ENCODE peak calls at places on chromosomes 7 and 10, in seven cellular contexts. One of them, this sample, is unnamed.

GRCh38 chr10:103715430-103715829 is 139.9 kb downstream of the SH3PXD2A start:
- DNase-seq in activated CD4-positive, alpha-beta memory T cell treated with anti-CD3 and anti-CD28 coated beads, Interleukin-2, amount 10 ng/mL, durations not matched to agents 7 days and 5 days: no peak
- DNase-seq in left ventricle myocardium inferior: no peak
- DNase-seq in AG10803: peak; percentile 92
- DNase-seq in fibroblast of lung: peak; percentile 94
- DNase-seq in CD4-positive, alpha-beta T cell: no peak
- DNase-seq in NCI-H1417: no peak
- DNase-seq in this sample: no peak

GRCh38 chr7:106216517-106217088 is 68.2 kb downstream of the NAMPT start:
- DNase-seq in activated CD4-positive, alpha-beta memory T cell treated with anti-CD3 and anti-CD28 coated beads, Interleukin-2, amount 10 ng/mL, durations not matched to agents 7 days and 5 days: no peak
- DNase-seq in left ventricle myocardium inferior: no peak
- DNase-seq in NCI-H1417: no peak
- DNase-seq in AG10803: peak; percentile 85
- DNase-seq in fibroblast of lung: peak; percentile 95
- DNase-seq in CD4-positive, alpha-beta T cell: no peak
- DNase-seq in this sample: peak; percentile 52

GRCh38 chr10:44470779-44471178 is 85.9 kb upstream of the CXCL12 start:
- DNase-seq in activated CD4-positive, alpha-beta memory T cell treated with anti-CD3 and anti-CD28 coated beads, Interleukin-2, amount 10 ng/mL, durations not matched to agents 7 days and 5 days: no peak
- DNase-seq in NCI-H1417: no peak
- DNase-seq in AG10803: no peak
- DNase-seq in CD4-positive, alpha-beta T cell: no peak
- DNase-seq in left ventricle myocardium inferior: no peak
- DNase-seq in fibroblast of lung: no peak
- DNase-seq in this sample: no peak

GRCh38 chr10:21494221-21495001 is 31.1 kb downstream of the SKIDA1 start:
- DNase-seq in left ventricle myocardium inferior: peak; percentile 50
- DNase-seq in CD4-positive, alpha-beta T cell: no peak
- DNase-seq in fibroblast of lung: peak; percentile 39
- DNase-seq in AG10803: peak; percentile 28
- DNase-seq in activated CD4-positive, alpha-beta memory T cell treated with anti-CD3 and anti-CD28 coated beads, Interleukin-2, amount 10 ng/mL, durations not matched to agents 7 days and 5 days: no peak
- DNase-seq in NCI-H1417: no peak
- DNase-seq in this sample: no peak

GRCh38 chr10:104256335-104257080 is 1.8 kb downstream of the GSTO1 start:
- DNase-seq in AG10803: no peak
- DNase-seq in NCI-H1417: peak; percentile 3
- DNase-seq in CD4-positive, alpha-beta T cell: no peak
- DNase-seq in activated CD4-positive, alpha-beta memory T cell treated with anti-CD3 and anti-CD28 coated beads, Interleukin-2, amount 10 ng/mL, durations not matched to agents 7 days and 5 days: no peak
- DNase-seq in left ventricle myocardium inferior: no peak
- DNase-seq in fibroblast of lung: peak; percentile 8
- DNase-seq in this sample: no peak

GRCh38 chr10:73641272-73642060 is at the start of gene MYOZ1:
- DNase-seq in CD4-positive, alpha-beta T cell: no peak
- DNase-seq in AG10803: peak; percentile 29
- DNase-seq in left ventricle myocardium inferior: no peak
- DNase-seq in fibroblast of lung: peak; percentile 10
- DNase-seq in activated CD4-positive, alpha-beta memory T cell treated with anti-CD3 and anti-CD28 coated beads, Interleukin-2, amount 10 ng/mL, durations not matched to agents 7 days and 5 days: no peak
- DNase-seq in NCI-H1417: no peak
- DNase-seq in this sample: no peak

GRCh38 chr10:71138126-71138860 is 74.1 kb upstream of the UNC5B start:
- DNase-seq in left ventricle myocardium inferior: peak; percentile 23
- DNase-seq in CD4-positive, alpha-beta T cell: no peak
- DNase-seq in AG10803: no peak
- DNase-seq in fibroblast of lung: peak; percentile 13
- DNase-seq in NCI-H1417: no peak
- DNase-seq in activated CD4-positive, alpha-beta memory T cell treated with anti-CD3 and anti-CD28 coated beads, Interleukin-2, amount 10 ng/mL, durations not matched to agents 7 days and 5 days: no peak
- DNase-seq in this sample: no peak

GRCh38 chr7:98418271-98418635 is 17.4 kb upstream of the BAIAP2L1 start:
- DNase-seq in AG10803: peak; percentile 42
- DNase-seq in activated CD4-positive, alpha-beta memory T cell treated with anti-CD3 and anti-CD28 coated beads, Interleukin-2, amount 10 ng/mL, durations not matched to agents 7 days and 5 days: no peak
- DNase-seq in left ventricle myocardium inferior: no peak
- DNase-seq in CD4-positive, alpha-beta T cell: no peak
- DNase-seq in NCI-H1417: no peak
- DNase-seq in fibroblast of lung: peak; percentile 86
- DNase-seq in this sample: no peak

GRCh38 chr7:101677421-101678137 is 48.5 kb upstream of the MYL10 start:
- DNase-seq in CD4-positive, alpha-beta T cell: no peak
- DNase-seq in activated CD4-positive, alpha-beta memory T cell treated with anti-CD3 and anti-CD28 coated beads, Interleukin-2, amount 10 ng/mL, durations not matched to agents 7 days and 5 days: no peak
- DNase-seq in AG10803: peak; percentile 34
- DNase-seq in NCI-H1417: peak; percentile 19
- DNase-seq in fibroblast of lung: peak; percentile 52
- DNase-seq in left ventricle myocardium inferior: no peak
- DNase-seq in this sample: no peak

GRCh38 chr10:986137-986825 is 2.0 kb upstream of the GTPBP4 start:
- DNase-seq in CD4-positive, alpha-beta T cell: no peak
- DNase-seq in fibroblast of lung: peak; percentile 92
- DNase-seq in NCI-H1417: no peak
- DNase-seq in left ventricle myocardium inferior: no peak
- DNase-seq in activated CD4-positive, alpha-beta memory T cell treated with anti-CD3 and anti-CD28 coated beads, Interleukin-2, amount 10 ng/mL, durations not matched to agents 7 days and 5 days: no peak
- DNase-seq in AG10803: peak; percentile 46
- DNase-seq in this sample: peak; percentile 41

GRCh38 chr7:132368246-132368900 is 207.9 kb downstream of the PLXNA4 start:
- DNase-seq in fibroblast of lung: no peak
- DNase-seq in AG10803: no peak
- DNase-seq in CD4-positive, alpha-beta T cell: no peak
- DNase-seq in NCI-H1417: peak; percentile 75
- DNase-seq in left ventricle myocardium inferior: no peak
- DNase-seq in activated CD4-positive, alpha-beta memory T cell treated with anti-CD3 and anti-CD28 coated beads, Interleukin-2, amount 10 ng/mL, durations not matched to agents 7 days and 5 days: no peak
- DNase-seq in this sample: no peak

GRCh38 chr10:13712799-13713581 is 126.2 kb downstream of the PRPF18 start:
- DNase-seq in NCI-H1417: peak; percentile 18
- DNase-seq in AG10803: peak; percentile 98
- DNase-seq in CD4-positive, alpha-beta T cell: no peak
- DNase-seq in activated CD4-positive, alpha-beta memory T cell treated with anti-CD3 and anti-CD28 coated beads, Interleukin-2, amount 10 ng/mL, durations not matched to agents 7 days and 5 days: no peak
- DNase-seq in left ventricle myocardium inferior: peak; percentile 84
- DNase-seq in fibroblast of lung: peak; percentile 99
- DNase-seq in this sample: peak; percentile 35

GRCh38 chr7:19522486-19522885 is 186.4 kb downstream of the POLR1F start:
- DNase-seq in AG10803: peak; percentile 40
- DNase-seq in NCI-H1417: no peak
- DNase-seq in fibroblast of lung: peak; percentile 85
- DNase-seq in activated CD4-positive, alpha-beta memory T cell treated with anti-CD3 and anti-CD28 coated beads, Interleukin-2, amount 10 ng/mL, durations not matched to agents 7 days and 5 days: no peak
- DNase-seq in left ventricle myocardium inferior: no peak
- DNase-seq in CD4-positive, alpha-beta T cell: no peak
- DNase-seq in this sample: no peak

GRCh38 chr7:98881561-98882315 is 3.4 kb downstream of the TRRAP start:
- DNase-seq in CD4-positive, alpha-beta T cell: no peak
- DNase-seq in fibroblast of lung: no peak
- DNase-seq in activated CD4-positive, alpha-beta memory T cell treated with anti-CD3 and anti-CD28 coated beads, Interleukin-2, amount 10 ng/mL, durations not matched to agents 7 days and 5 days: peak; percentile 28
- DNase-seq in AG10803: no peak
- DNase-seq in NCI-H1417: no peak
- DNase-seq in left ventricle myocardium inferior: no peak
- DNase-seq in this sample: no peak